ENCODE peak calls at places on chromosomes 3 and 15, in six cellular contexts. P is fibroblast of mammary gland; Q is effector memory CD4-positive, alpha-beta T cell; W is breast epithelium; J is ovary; Z is CD4-positive, alpha-beta memory T cell. L is an unnamed sample.

GRCh38 chr15:57025264-57025939 is 107.0 kb downstream of the TCF12 start:
- DNase-seq in P (peak), Q (no peak), W (no peak), J (no peak), Z (no peak), L (no peak)

GRCh38 chr3:189369636-189370035 is 197.9 kb downstream of the TPRG1 start:
- DNase-seq in P (no peak), Q (no peak), W (no peak), J (no peak), Z (no peak), L (no peak)

GRCh38 chr3:107367353-107367752 is 9.9 kb upstream of the CCDC54 start:
- DNase-seq in P (peak), Q (no peak), W (no peak), J (no peak), Z (peak), L (no peak)

GRCh38 chr15:61715082-61715481 is 345.2 kb downstream of the VPS13C start:
- DNase-seq in P (peak), Q (no peak), W (no peak), J (no peak), Z (no peak), L (no peak)

GRCh38 chr3:54856271-54856670 is 71.6 kb downstream of the LRTM1 start:
- DNase-seq in P (no peak), Q (no peak), W (no peak), J (no peak), Z (no peak), L (no peak)

GRCh38 chr3:9087831-9088413 is 124.7 kb upstream of the RAD18 start:
- DNase-seq in P (no peak), Q (no peak), W (no peak), J (no peak), Z (no peak), L (peak)

GRCh38 chr3:13673207-13673606 is 124.3 kb downstream of the FBLN2 start:
- DNase-seq in P (no peak), Q (no peak), W (no peak), J (no peak), Z (no peak), L (no peak)

GRCh38 chr15:92079047-92079446 is 225.5 kb downstream of the SLCO3A1 start:
- DNase-seq in P (peak), Q (no peak), W (no peak), J (no peak), Z (peak), L (no peak)

GRCh38 chr15:65856821-65857455 is 12.4 kb upstream of the RAB11A start:
- DNase-seq in P (peak), Q (peak), W (peak), J (no peak), Z (peak), L (peak)

GRCh38 chr15:35657679-35658201 is 111.8 kb upstream of the DPH6 start:
- DNase-seq in P (peak), Q (no peak), W (no peak), J (no peak), Z (no peak), L (no peak)

GRCh38 chr15:41284425-41285177 is 47.8 kb downstream of the OIP5 start:
- DNase-seq in P (peak), Q (no peak), W (no peak), J (peak), Z (peak), L (no peak)

GRCh38 chr3:154235330-154235729 is 89.0 kb downstream of the DHX36 start:
- DNase-seq in P (peak), Q (no peak), W (no peak), J (no peak), Z (no peak), L (no peak)

GRCh38 chr3:77256584-77257488 is 216.9 kb downstream of the ROBO2 start:
- DNase-seq in P (no peak), Q (no peak), W (no peak), J (no peak), Z (no peak), L (no peak)

GRCh38 chr3:112647122-112647521 is 6.2 kb upstream of the CCDC80 start:
- DNase-seq in P (peak), Q (no peak), W (no peak), J (no peak), Z (no peak), L (no peak)

GRCh38 chr3:71868891-71869290 is 83.9 kb upstream of the PROK2 start:
- DNase-seq in P (no peak), Q (no peak), W (no peak), J (no peak), Z (no peak), L (no peak)

GRCh38 chr3:55191911-55192787 is 264.3 kb upstream of the LRTM1 start:
- DNase-seq in P (peak), Q (no peak), W (no peak), J (no peak), Z (no peak), L (no peak)

GRCh38 chr3:188185717-188186236 is 31.8 kb downstream of the LPP start:
- DNase-seq in P (no peak), Q (no peak), W (peak), J (no peak), Z (no peak), L (no peak)

GRCh38 chr15:73570355-73571032 is 62.7 kb downstream of the NPTN start:
- DNase-seq in P (no peak), Q (no peak), W (no peak), J (no peak), Z (no peak), L (no peak)

GRCh38 chr3:53773586-53774368 is 72.4 kb downstream of the CHDH start:
- DNase-seq in P (peak), Q (no peak), W (peak), J (peak), Z (no peak), L (no peak)

GRCh38 chr3:181622365-181622764 is 89.4 kb upstream of the SOX2 start:
- DNase-seq in P (peak), Q (no peak), W (no peak), J (no peak), Z (no peak), L (no peak)

GRCh38 chr15:34084086-34084485 is 17.6 kb downstream of the EMC7 start:
- DNase-seq in P (peak), Q (no peak), W (no peak), J (no peak), Z (no peak), L (no peak)

GRCh38 chr15:25742421-25743159 is 120.5 kb downstream of the ATP10A start:
- DNase-seq in P (no peak), Q (no peak), W (no peak), J (no peak), Z (no peak), L (no peak)

GRCh38 chr15:89218531-89218930 is 2.8 kb downstream of the RLBP1 start:
- DNase-seq in P (no peak), Q (no peak), W (no peak), J (no peak), Z (no peak), L (no peak)

GRCh38 chr3:97680210-97680609 is 84.3 kb upstream of the ARL6 start:
- DNase-seq in P (no peak), Q (no peak), W (no peak), J (no peak), Z (no peak), L (no peak)

GRCh38 chr3:128416578-128417150 is 50.0 kb downstream of the DNAJB8 start:
- DNase-seq in P (peak), Q (no peak), W (no peak), J (no peak), Z (no peak), L (no peak)

GRCh38 chr3:66098436-66098835 is 59.7 kb upstream of the MAGI1 start:
- DNase-seq in P (peak), Q (no peak), W (no peak), J (no peak), Z (no peak), L (no peak)

GRCh38 chr3:42499478-42499871 is 3.0 kb upstream of the VIPR1 start:
- DNase-seq in P (no peak), Q (no peak), W (peak), J (no peak), Z (no peak), L (no peak)

GRCh38 chr3:170207717-170208116 is 14.5 kb upstream of the PRKCI start:
- DNase-seq in P (no peak), Q (no peak), W (no peak), J (no peak), Z (no peak), L (no peak)

GRCh38 chr15:86063328-86064180 is 16.1 kb upstream of the AGBL1 start:
- DNase-seq in P (no peak), Q (no peak), W (no peak), J (no peak), Z (no peak), L (no peak)

GRCh38 chr15:62059108-62059817 is 984 bp downstream of the VPS13C start:
- DNase-seq in P (no peak), Q (no peak), W (no peak), J (no peak), Z (no peak), L (no peak)

GRCh38 chr3:3177861-3178497 is 1.5 kb downstream of the CRBN start:
- DNase-seq in P (peak), Q (no peak), W (no peak), J (no peak), Z (no peak), L (no peak)

DNA sequence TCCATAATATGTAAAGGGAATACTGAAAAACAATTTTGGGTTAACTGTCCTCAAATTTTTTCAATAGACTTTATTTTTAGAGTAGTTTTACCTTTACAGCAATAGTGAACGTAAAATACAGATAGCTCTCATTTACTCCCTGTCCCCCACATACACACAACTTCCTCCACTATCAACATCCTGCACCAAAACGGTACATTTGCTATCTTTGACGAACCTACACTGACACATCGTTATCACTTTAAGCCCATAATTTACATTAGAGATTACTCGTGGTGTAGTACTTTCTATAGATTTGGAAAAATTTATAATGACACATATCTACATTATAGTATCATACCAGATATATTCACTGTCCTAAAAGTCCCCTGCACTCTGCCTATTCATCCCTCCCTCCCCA is 16.9 kb upstream of the P2RY1 start:
- DNase-seq in P (no peak), Q (no peak), W (no peak), J (no peak), Z (no peak), L (no peak)
- H3K4me3 ChIP-seq in P (no peak), Q (no peak), W (no peak), J (no peak), Z (no peak), L (no peak)

GRCh38 chr15:37015476-37015875 is 84.9 kb downstream of the MEIS2 start:
- DNase-seq in P (no peak), Q (no peak), W (no peak), J (no peak), Z (no peak), L (no peak)
- H3K4me3 ChIP-seq in P (no peak), Q (no peak), W (peak), J (no peak), Z (no peak), L (no peak)

GRCh38 chr3:122679085-122679466 is 1.6 kb upstream of the PARP14 start:
- DNase-seq in P (peak), Q (peak), W (peak), J (peak), Z (peak), L (peak)
- H3K4me3 ChIP-seq in P (peak), Q (peak), W (peak), J (peak), Z (peak), L (no peak)

GRCh38 chr15:26838742-26839460 is 28.0 kb upstream of the GABRA5 start:
- DNase-seq in P (no peak), Q (no peak), W (no peak), J (no peak), Z (no peak), L (no peak)
- H3K4me3 ChIP-seq in P (no peak), Q (no peak), W (no peak), J (no peak), Z (no peak), L (no peak)

GRCh38 chr3:177362646-177363045 is 165.4 kb upstream of the TBL1XR1 start:
- DNase-seq in P (no peak), Q (no peak), W (no peak), J (no peak), Z (no peak), L (no peak)
- H3K4me3 ChIP-seq in P (no peak), Q (no peak), W (no peak), J (no peak), Z (no peak), L (no peak)

DNA sequence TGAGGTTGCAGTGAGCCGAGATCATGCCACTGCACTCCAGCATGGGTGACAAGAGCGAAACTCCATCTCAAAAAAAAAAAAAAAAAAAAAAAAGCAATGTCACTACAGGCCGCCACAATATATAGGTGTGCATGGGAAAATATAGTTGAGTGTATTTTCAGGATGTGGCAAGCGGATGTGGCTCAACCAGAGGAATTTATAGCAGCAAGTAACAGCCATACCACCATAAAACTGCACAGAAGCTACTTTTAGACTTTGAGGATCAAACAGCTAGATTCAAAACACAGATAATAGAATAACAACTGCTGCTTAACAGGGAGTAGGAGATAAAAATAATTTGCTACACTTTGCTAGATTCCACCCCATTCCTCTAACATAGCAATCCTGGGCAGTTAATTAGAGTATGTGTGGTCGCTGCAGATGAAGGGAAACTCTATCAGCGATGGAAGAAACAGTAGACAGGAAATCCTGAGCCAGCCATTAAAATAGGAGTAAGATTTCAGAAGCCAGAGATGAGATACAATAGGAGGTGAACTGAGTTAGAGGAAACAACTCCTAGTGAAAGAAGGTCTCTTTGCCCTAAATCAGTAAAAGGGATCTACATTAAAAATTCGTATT is 318.7 kb upstream of the STT3B start:
- DNase-seq in P (no peak), Q (peak), W (no peak), J (no peak), Z (peak), L (no peak)
- H3K4me3 ChIP-seq in P (no peak), Q (no peak), W (no peak), J (no peak), Z (no peak), L (no peak)

GRCh38 chr3:68832680-68833079 is 99.7 kb downstream of the TAFA4 start:
- DNase-seq in P (no peak), Q (no peak), W (no peak), J (no peak), Z (no peak), L (no peak)
- H3K4me3 ChIP-seq in P (no peak), Q (no peak), W (no peak), J (no peak), Z (no peak), L (no peak)

GRCh38 chr3:58627941-58628340 is 38.6 kb downstream of the FAM3D start:
- DNase-seq in P (no peak), Q (no peak), W (no peak), J (no peak), Z (no peak), L (no peak)

GRCh38 chr3:58628823-58629562 is 37.6 kb downstream of the FAM3D start:
- DNase-seq in P (peak), Q (no peak), W (no peak), J (peak), Z (no peak), L (no peak)

GRCh38 chr3:58629629-58630028 is 36.9 kb downstream of the FAM3D start:
- DNase-seq in P (no peak), Q (no peak), W (no peak), J (no peak), Z (no peak), L (no peak)

GRCh38 chr3:58626841-58627579 is 39.6 kb downstream of the FAM3D start:
- DNase-seq in P (no peak), Q (no peak), W (no peak), J (no peak), Z (no peak), L (no peak)

DNA sequence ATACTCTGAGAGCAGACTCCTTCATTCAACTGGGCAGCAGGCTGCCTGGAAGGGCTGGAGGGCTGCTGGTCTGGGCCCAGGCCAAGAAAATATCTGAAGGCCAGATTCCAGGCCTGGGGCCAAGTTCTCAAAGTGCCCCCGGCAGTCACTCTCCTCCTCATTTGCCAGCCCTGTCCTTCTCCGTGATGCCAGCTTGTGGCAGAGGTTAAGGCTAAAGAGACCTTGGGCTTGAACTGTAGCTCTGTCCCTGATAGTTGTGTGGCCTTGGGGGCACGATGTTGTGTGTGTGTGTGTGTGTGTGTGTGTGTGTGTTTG is 39.0 kb downstream of the FAM3D start:
- DNase-seq in P (no peak), Q (no peak), W (peak), J (peak), Z (no peak), L (peak)
- H3K4me3 ChIP-seq in P (no peak), Q (no peak), W (no peak), J (no peak), Z (no peak), L (no peak)

L was measured in pancreas.